ENCODE peak calls at places on chromosomes 13 and 19, in five cellular contexts. One of them, this sample, is unnamed.

GRCh38 chr19:30064021-30064699 is 122.1 kb downstream of the URI1 start:
- DNase-seq in HepG2: no peak
- DNase-seq in K562: no peak
- DNase-seq in HCT116: no peak
- DNase-seq in GM12878: no peak
- DNase-seq in this sample: no peak

GRCh38 chr13:40233731-40234195 is 432.7 kb downstream of the FOXO1 start:
- DNase-seq in HepG2: no peak
- DNase-seq in GM12878: no peak
- DNase-seq in K562: no peak
- DNase-seq in HCT116: no peak
- DNase-seq in this sample: no peak

GRCh38 chr19:35621708-35622107 is 7.1 kb upstream of the RBM42 start:
- DNase-seq in HCT116: no peak
- DNase-seq in K562: no peak
- DNase-seq in HepG2: no peak
- DNase-seq in GM12878: no peak
- DNase-seq in this sample: no peak

GRCh38 chr13:110571897-110572777 is 10.6 kb upstream of the RAB20 start:
- DNase-seq in K562: no peak
- DNase-seq in GM12878: no peak
- DNase-seq in HepG2: no peak
- DNase-seq in HCT116: no peak
- DNase-seq in this sample: no peak

GRCh38 chr19:13099073-13099999 is 3.3 kb downstream of the LYL1 start:
- DNase-seq in GM12878: no peak
- DNase-seq in K562: peak
- DNase-seq in HCT116: no peak
- DNase-seq in HepG2: no peak
- DNase-seq in this sample: peak

GRCh38 chr13:25232937-25233515 is 54.3 kb downstream of the MTMR6 start:
- DNase-seq in HepG2: peak
- DNase-seq in HCT116: peak
- DNase-seq in GM12878: no peak
- DNase-seq in K562: peak
- DNase-seq in this sample: no peak

GRCh38 chr13:28012383-28012782 is 23.9 kb upstream of the URAD start:
- DNase-seq in K562: no peak
- DNase-seq in HCT116: no peak
- DNase-seq in GM12878: no peak
- DNase-seq in HepG2: no peak
- DNase-seq in this sample: no peak

GRCh38 chr13:36530861-36531590 is 98.7 kb downstream of the CCNA1 start:
- DNase-seq in HepG2: no peak
- DNase-seq in HCT116: no peak
- DNase-seq in K562: no peak
- DNase-seq in GM12878: no peak
- DNase-seq in this sample: no peak

GRCh38 chr19:39498262-39499081 is at the start of gene DLL3:
- DNase-seq in HepG2: no peak
- DNase-seq in HCT116: no peak
- DNase-seq in GM12878: no peak
- DNase-seq in K562: peak
- DNase-seq in this sample: no peak

GRCh38 chr19:44202470-44202869 is 9.9 kb upstream of the ZNF227 start:
- DNase-seq in HepG2: no peak
- DNase-seq in HCT116: no peak
- DNase-seq in GM12878: no peak
- DNase-seq in K562: no peak
- DNase-seq in this sample: no peak

GRCh38 chr13:24865158-24865557 is 101.2 kb downstream of the RNF17 start:
- DNase-seq in HCT116: no peak
- DNase-seq in GM12878: no peak
- DNase-seq in K562: no peak
- DNase-seq in HepG2: no peak
- DNase-seq in this sample: no peak

GRCh38 chr19:8340341-8341096 is 2.5 kb downstream of the KANK3 start:
- DNase-seq in GM12878: no peak
- DNase-seq in HepG2: no peak
- DNase-seq in K562: peak
- DNase-seq in HCT116: no peak
- DNase-seq in this sample: peak

GRCh38 chr13:92483894-92484293 is 742.7 kb upstream of the GPC6 start:
- DNase-seq in GM12878: no peak
- DNase-seq in HepG2: no peak
- DNase-seq in HCT116: no peak
- DNase-seq in K562: no peak
- DNase-seq in this sample: no peak

GRCh38 chr13:59680429-59681024 is 483.2 kb downstream of the DIAPH3 start:
- DNase-seq in HCT116: peak
- DNase-seq in HepG2: no peak
- DNase-seq in K562: no peak
- DNase-seq in GM12878: no peak
- DNase-seq in this sample: no peak

GRCh38 chr19:18293642-18294466 is 12.4 kb upstream of the JUND start:
- DNase-seq in GM12878: no peak
- DNase-seq in HCT116: no peak
- DNase-seq in K562: peak
- DNase-seq in HepG2: no peak
- DNase-seq in this sample: no peak

GRCh38 chr19:51166846-51167490 is 24.9 kb downstream of the SIGLEC7 start:
- DNase-seq in K562: no peak
- DNase-seq in HCT116: no peak
- DNase-seq in HepG2: no peak
- DNase-seq in GM12878: no peak
- DNase-seq in this sample: no peak

GRCh38 chr13:77386880-77387606 is 60.1 kb upstream of the MYCBP2 start:
- DNase-seq in GM12878: no peak
- DNase-seq in HCT116: no peak
- DNase-seq in HepG2: no peak
- DNase-seq in K562: no peak
- DNase-seq in this sample: no peak

GRCh38 chr13:112219753-112220152 is 152.8 kb downstream of the SOX1 start:
- DNase-seq in K562: no peak
- DNase-seq in HCT116: no peak
- DNase-seq in HepG2: no peak
- DNase-seq in GM12878: no peak
- DNase-seq in this sample: no peak

DNA sequence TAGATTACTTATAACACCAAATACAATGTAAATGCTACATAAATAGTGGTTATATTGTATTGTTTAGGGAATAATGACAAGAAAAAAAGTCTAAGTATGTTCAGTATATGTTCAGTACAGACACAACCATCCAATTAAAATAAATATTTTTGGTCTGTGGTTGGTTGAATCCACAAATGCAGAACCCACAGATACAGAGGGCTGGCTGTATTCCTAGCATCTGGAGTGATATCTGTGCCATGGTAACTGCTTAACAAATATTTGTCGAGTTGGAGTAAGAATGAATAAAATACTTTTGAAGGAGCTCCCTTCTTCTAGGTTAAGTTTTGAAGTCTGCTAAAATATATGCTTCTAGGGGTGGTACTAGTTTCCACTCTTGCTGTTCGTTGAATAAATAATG is 241.0 kb downstream of the KLF5 start:
- DNase-seq in K562: no peak
- DNase-seq in HepG2: no peak
- DNase-seq in HCT116: no peak
- DNase-seq in GM12878: no peak
- DNase-seq in this sample: no peak
- TF ChIP-seq SP1 in K562: no peak
- TF ChIP-seq SP1 in HepG2: no peak
- TF ChIP-seq SP1 in HCT116: no peak
- TF ChIP-seq SP1 in GM12878: no peak
- TF ChIP-seq SP1 in this sample: no peak

GRCh38 chr19:658916-659839 is 3.8 kb downstream of the RNF126 start:
- DNase-seq in HCT116: no peak
- DNase-seq in HepG2: no peak
- DNase-seq in GM12878: no peak
- DNase-seq in K562: peak
- DNase-seq in this sample: no peak
- TF ChIP-seq JUND in HCT116: no peak
- TF ChIP-seq JUND in HepG2: no peak
- TF ChIP-seq JUND in GM12878: no peak
- TF ChIP-seq JUND in K562: no peak
- TF ChIP-seq JUND in this sample: no peak

DNA sequence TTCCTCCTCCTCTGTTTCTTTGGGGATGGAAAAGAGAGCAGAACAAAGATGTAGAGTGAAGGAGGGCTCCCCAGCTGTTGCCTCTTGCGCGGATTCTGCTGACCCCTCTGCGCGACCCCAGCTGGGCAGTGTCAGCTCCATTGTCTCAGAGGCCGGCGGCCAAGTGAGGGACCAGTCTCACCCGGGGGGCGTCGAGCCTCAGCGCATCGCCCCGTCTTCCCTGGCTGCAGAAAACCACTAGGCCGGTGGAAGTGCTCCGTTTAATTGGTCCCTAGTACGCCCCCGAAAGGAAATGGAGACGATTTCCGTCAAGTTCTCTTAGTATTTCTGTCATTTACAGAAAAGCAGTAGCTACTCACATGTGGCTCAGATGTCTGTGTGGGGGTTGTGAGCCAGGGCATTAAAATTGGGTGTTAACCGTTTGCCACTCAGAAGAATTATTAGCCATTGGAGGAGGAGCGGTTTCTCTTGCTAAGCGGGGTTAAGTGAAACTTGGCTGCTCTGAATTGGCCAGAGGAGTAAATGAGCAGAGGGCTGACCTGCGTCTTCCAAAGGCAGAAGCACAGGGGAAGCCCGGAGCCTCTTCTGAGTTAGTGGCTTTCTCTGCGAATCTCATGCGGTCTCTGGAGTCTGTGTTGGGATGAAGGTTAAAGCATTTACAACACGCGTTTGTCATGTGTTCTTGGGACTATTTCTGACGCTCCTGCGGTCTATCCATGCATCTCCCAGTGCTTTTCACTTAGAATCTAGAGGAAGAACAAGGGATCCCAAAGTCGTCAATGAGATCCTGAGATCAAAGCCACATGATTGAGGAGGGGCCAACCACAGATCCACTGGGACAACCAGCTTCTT is 132.8 kb upstream of the MYO16 start:
- DNase-seq in GM12878: no peak
- DNase-seq in K562: no peak
- DNase-seq in HCT116: no peak
- DNase-seq in HepG2: no peak
- DNase-seq in this sample: peak
- TF ChIP-seq RAD21 in GM12878: no peak
- TF ChIP-seq RAD21 in K562: no peak
- TF ChIP-seq RAD21 in HCT116: no peak
- TF ChIP-seq RAD21 in HepG2: no peak
- TF ChIP-seq RAD21 in this sample: no peak

GRCh38 chr19:17075860-17076538 is 422 bp downstream of the MYO9B start:
- DNase-seq in GM12878: no peak
- DNase-seq in HepG2: no peak
- DNase-seq in HCT116: no peak
- DNase-seq in K562: peak
- DNase-seq in this sample: peak
- TF ChIP-seq SP1 in GM12878: no peak
- TF ChIP-seq SP1 in HepG2: no peak
- TF ChIP-seq SP1 in HCT116: no peak
- TF ChIP-seq SP1 in K562: no peak
- TF ChIP-seq SP1 in this sample: no peak